ENCODE peak calls at places on chromosomes 16 and 17, in four cellular contexts. P is dorsolateral prefrontal cortex, T is heart right ventricle, L is HL-60. K is an unnamed sample.
A peak's percentile ranks its signal among the peaks of the same experiment; 100 is the strongest.

GRCh38 chr16:4511441-4512082 is 27.0 kb downstream of the CDIP1 start:
- DNase-seq in P (peak; percentile 82), T (peak; percentile 54), L (peak; percentile 41), K (peak; percentile 33)

GRCh38 chr16:9134739-9135138 is 43.3 kb downstream of the HAPSTR1 start:
- DNase-seq in P (peak; percentile 39), T (peak; percentile 27), L (no peak), K (no peak)

GRCh38 chr16:31842864-31843263 is 30.7 kb upstream of the ZNF267 start:
- DNase-seq in P (no peak), T (no peak), L (no peak), K (no peak)

GRCh38 chr17:19533036-19533717 is 477 bp upstream of the SLC47A1 start:
- DNase-seq in P (no peak), T (no peak), L (no peak), K (no peak)

GRCh38 chr16:68548947-68549346 is 9.9 kb downstream of the ZFP90 start:
- DNase-seq in P (no peak), T (no peak), L (no peak), K (no peak)

GRCh38 chr17:67245694-67246397 is 850 bp upstream of the HELZ start:
- DNase-seq in P (no peak), T (peak; percentile 11), L (no peak), K (no peak)

GRCh38 chr17:4678448-4679026 is 25.4 kb downstream of the PELP1 start:
- DNase-seq in P (no peak), T (no peak), L (peak; percentile 21), K (no peak)

GRCh38 chr16:102060-102855 is 24.2 kb downstream of the MPG start:
- DNase-seq in P (peak; percentile 39), T (peak; percentile 67), L (no peak), K (peak; percentile 73)

GRCh38 chr17:58331815-58332719 is 3.5 kb upstream of the TSPOAP1 start:
- DNase-seq in P (no peak), T (peak; percentile 64), L (peak; percentile 100), K (no peak)

GRCh38 chr17:3827124-3827773 is 18.8 kb downstream of the NCBP3 start:
- DNase-seq in P (peak; percentile 90), T (peak; percentile 25), L (no peak), K (peak; percentile 14)

GRCh38 chr17:29014716-29015115 is 8.9 kb upstream of the SEZ6 start:
- DNase-seq in P (no peak), T (no peak), L (no peak), K (no peak)

GRCh38 chr16:68310441-68311315 is at the start of the genes PRMT7 and SLC7A6OS:
- DNase-seq in P (peak; percentile 94), T (peak; percentile 90), L (peak; percentile 89), K (peak; percentile 88)

GRCh38 chr17:71985111-71986039 is 135.4 kb upstream of the SOX9 start:
- DNase-seq in P (no peak), T (no peak), L (no peak), K (no peak)

GRCh38 chr17:7393613-7394451 is 493 bp downstream of the PLSCR3 start:
- DNase-seq in P (no peak), T (no peak), L (no peak), K (no peak)

GRCh38 chr16:65494609-65495008 is 372.7 kb upstream of the CDH11 start:
- DNase-seq in P (no peak), T (no peak), L (no peak), K (no peak)

GRCh38 chr16:81779540-81780320 is 639 bp downstream of the PLCG2 start:
- DNase-seq in P (no peak), T (peak; percentile 25), L (no peak), K (no peak)

GRCh38 chr17:73643846-73644144 is 450 bp downstream of the SDK2 start:
- DNase-seq in P (no peak), T (no peak), L (no peak), K (no peak)

DNA sequence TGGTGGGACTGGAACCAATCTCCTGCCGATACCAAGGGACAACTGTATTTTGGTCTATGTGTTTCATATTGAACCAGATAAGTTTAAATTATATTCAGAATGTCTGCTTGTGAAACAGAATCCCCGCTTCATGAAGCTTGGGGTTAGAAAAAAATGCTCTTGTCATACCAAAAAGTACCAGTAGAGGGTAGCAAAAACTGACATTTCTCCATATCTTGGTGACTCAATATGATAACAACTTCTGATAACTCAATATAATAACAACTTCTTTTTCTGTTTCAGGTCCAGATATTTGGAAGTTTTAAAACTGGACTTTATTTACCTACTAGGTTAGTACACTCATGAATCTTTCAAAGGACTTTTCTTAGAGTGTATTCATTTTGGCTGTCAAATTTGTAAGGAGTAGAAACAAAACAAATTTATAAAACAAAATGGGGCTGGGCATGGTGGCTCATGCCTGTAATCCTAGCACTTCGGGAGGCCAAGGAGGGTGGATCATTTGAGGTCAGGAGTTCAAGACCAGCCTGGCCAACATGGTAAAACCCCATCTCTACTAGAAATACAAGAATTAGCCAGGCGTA is 52.3 kb upstream of the ADCY7 start:
- DNase-seq in P (no peak), T (no peak), L (peak; percentile 13), K (peak; percentile 5)
- H3K27ac ChIP-seq in P (no peak overlapping the region), T (no peak overlapping the region), L (no peak overlapping the region), K (no peak overlapping the region)

DNA sequence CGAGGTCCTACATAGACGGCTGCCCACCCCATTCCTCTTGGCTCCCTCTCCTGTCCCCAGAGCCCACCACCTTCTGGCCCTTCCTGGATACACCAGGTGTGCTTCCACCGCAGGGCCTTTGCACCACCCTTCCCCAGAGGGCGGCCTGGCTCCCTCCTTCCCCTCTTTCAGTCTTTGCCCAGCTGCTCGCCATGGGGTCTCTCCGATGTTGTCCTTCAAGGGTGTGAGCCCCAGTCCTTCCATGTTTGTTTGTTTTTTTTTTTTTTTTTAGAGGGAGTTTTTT is 4.1 kb downstream of the RNF213 start:
- DNase-seq in P (no peak), T (no peak), L (no peak), K (no peak)
- H3K27ac ChIP-seq in P (no peak overlapping the region), T (no peak overlapping the region), L (no peak overlapping the region), K (no peak overlapping the region)

GRCh38 chr16:20175358-20175757 is 101.7 kb upstream of the GPR139 start:
- DNase-seq in P (no peak), T (no peak), L (no peak), K (no peak)
- H3K27ac ChIP-seq in P (no peak overlapping the region), T (no peak overlapping the region), L (no peak overlapping the region), K (no peak overlapping the region)

GRCh38 chr16:53933407-53933806 is 229.5 kb downstream of the FTO start:
- DNase-seq in P (no peak), T (no peak), L (no peak), K (no peak)
- H3K27ac ChIP-seq in P (no peak overlapping the region), T (no peak overlapping the region), L (no peak overlapping the region), K (no peak overlapping the region)

GRCh38 chr17:47696717-47697642 is 3.0 kb downstream of the TBKBP1 start:
- DNase-seq in P (no peak), T (no peak), L (no peak), K (no peak)
- H3K27ac ChIP-seq in P (no peak overlapping the region), T (no peak overlapping the region), L (no peak overlapping the region), K (no peak overlapping the region)

GRCh38 chr16:80369559-80369958 is 171.2 kb upstream of the DYNLRB2 start:
- DNase-seq in P (peak; percentile 38), T (peak; percentile 9), L (no peak), K (peak; percentile 34)

GRCh38 chr16:80369138-80369537 is 171.7 kb upstream of the DYNLRB2 start:
- DNase-seq in P (no peak), T (no peak), L (no peak), K (no peak)

GRCh38 chr16:80375513-80375912 is 165.3 kb upstream of the DYNLRB2 start:
- DNase-seq in P (no peak), T (no peak), L (no peak), K (no peak)

GRCh38 chr16:80375973-80376372 is 164.8 kb upstream of the DYNLRB2 start:
- DNase-seq in P (no peak), T (no peak), L (no peak), K (no peak)

DNA sequence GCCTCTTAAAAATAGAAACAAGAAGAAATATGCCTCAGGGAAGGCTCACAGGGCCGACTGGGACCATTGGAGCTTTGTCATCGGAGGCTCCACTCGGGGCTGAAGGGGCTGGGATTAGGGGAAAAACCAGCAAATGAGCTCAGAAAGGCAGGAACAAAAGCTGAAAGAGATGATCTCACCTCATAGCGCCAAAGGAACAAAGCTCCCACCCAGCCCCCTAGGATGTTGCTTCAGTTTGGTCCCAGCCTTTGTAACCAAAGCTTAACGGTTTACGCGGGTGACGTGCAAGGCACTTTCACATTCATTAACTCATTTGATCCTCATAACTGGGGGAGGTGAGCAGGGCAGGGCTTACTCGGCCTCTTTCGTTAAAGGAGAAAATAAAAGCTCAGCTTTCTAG is 168.5 kb upstream of the DYNLRB2 start:
- DNase-seq in P (no peak), T (no peak), L (no peak), K (no peak)
- H3K27ac ChIP-seq in P (no peak overlapping the region), T (no peak overlapping the region), L (no peak overlapping the region), K (no peak overlapping the region)

GRCh38 chr17:888998-889401 is 90.6 kb downstream of the NXN start:
- DNase-seq in P (no peak), T (no peak), L (no peak), K (no peak)

GRCh38 chr17:885971-886571 is 93.5 kb downstream of the NXN start:
- DNase-seq in P (no peak), T (peak; percentile 69), L (no peak), K (no peak)

GRCh38 chr17:883586-883962 is 96.0 kb downstream of the NXN start:
- DNase-seq in P (no peak), T (no peak), L (no peak), K (no peak)

GRCh38 chr17:882827-883585 is 96.6 kb downstream of the NXN start:
- DNase-seq in P (no peak), T (peak; percentile 88), L (no peak), K (no peak)

GRCh38 chr17:887842-888214 is 91.7 kb downstream of the NXN start:
- DNase-seq in P (no peak), T (no peak), L (no peak), K (no peak)
- H3K27ac ChIP-seq in P (no peak overlapping the region), T (no peak overlapping the region), L (no peak overlapping the region), K (no peak overlapping the region)

GRCh38 chr16:85579883-85580607 is 33.1 kb upstream of the GSE1 start:
- DNase-seq in P (no peak), T (no peak), L (no peak), K (no peak)
- H3K27ac ChIP-seq in P (no peak overlapping the region), T (no peak overlapping the region), L (no peak overlapping the region), K (no peak overlapping the region)

DNA sequence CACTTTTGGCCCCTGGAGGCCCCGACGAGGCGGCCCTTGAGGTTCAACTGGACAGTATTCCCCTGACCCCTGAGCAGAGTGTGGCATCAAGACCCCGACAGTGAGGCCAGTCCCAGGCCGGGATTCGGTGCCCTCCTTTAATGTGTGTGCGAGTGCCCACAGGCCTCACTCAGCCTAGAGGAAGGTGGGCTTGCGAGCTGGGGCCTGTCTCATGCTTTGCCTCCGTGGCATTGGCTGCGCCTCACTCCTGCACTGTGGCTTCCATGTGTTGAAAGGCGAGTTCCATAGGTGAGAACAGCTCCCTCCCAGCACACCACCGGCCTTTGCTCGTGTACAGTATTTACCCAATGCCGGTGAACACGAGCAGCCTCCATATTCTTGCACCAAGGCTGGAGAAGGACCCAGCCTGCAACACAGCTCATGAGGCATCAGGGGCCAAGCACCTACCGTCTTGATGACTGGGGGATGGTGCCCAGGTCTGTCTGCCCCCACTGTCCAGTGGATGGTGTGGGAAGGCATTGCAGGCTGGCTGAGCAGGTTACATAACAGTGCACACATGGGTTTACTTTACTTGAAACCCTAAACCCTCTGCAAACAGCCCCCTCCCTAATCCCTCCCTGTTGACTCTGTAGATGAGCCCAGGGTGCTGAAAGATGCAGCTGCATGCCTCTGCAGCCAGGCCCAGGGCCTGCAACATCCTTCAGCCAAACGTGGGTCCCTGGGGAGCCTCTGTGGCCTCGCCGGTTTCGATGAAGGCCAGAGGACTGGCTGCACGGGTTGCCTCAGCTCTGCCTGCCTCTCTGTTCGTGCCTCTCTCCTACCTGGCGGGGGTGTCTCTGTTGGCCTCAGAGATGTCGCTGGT is 94.8 kb downstream of the METRNL start:
- DNase-seq in P (no peak), T (no peak), L (no peak), K (no peak)
- H3K27ac ChIP-seq in P (no peak overlapping the region), T (no peak overlapping the region), L (no peak overlapping the region), K (no peak overlapping the region)

K was measured in caudate nucleus.